ENCODE peak calls at places on chromosomes 3 and 15, in four cellular contexts. One of them, this sample, is unnamed.
A peak's percentile ranks its signal among the peaks of the same experiment; 100 is the strongest.

GRCh38 chr3:153752405-153753027 is 368.7 kb upstream of the ARHGEF26 start:
- DNase-seq in GM18507: no peak
- DNase-seq in activated naive CD8-positive, alpha-beta T cell treated with anti-CD3 and anti-CD28 coated beads, Interleukin-2, amount 50 U/mL, for 24 hours: no peak
- DNase-seq in ureter: no peak
- DNase-seq in this sample: peak; percentile 18

GRCh38 chr3:33061782-33062181 is 35.2 kb downstream of the GLB1 start:
- DNase-seq in GM18507: no peak
- DNase-seq in activated naive CD8-positive, alpha-beta T cell treated with anti-CD3 and anti-CD28 coated beads, Interleukin-2, amount 50 U/mL, for 24 hours: peak; percentile 25
- DNase-seq in ureter: no peak
- DNase-seq in this sample: peak; percentile 58

GRCh38 chr3:61236556-61236955 is 14.7 kb downstream of the FHIT start:
- DNase-seq in GM18507: peak; percentile 23
- DNase-seq in activated naive CD8-positive, alpha-beta T cell treated with anti-CD3 and anti-CD28 coated beads, Interleukin-2, amount 50 U/mL, for 24 hours: no peak
- DNase-seq in ureter: no peak
- DNase-seq in this sample: no peak

GRCh38 chr3:55532806-55533205 is 45.7 kb upstream of the WNT5A start:
- DNase-seq in GM18507: no peak
- DNase-seq in activated naive CD8-positive, alpha-beta T cell treated with anti-CD3 and anti-CD28 coated beads, Interleukin-2, amount 50 U/mL, for 24 hours: no peak
- DNase-seq in ureter: no peak
- DNase-seq in this sample: no peak

GRCh38 chr3:155872904-155873646 is 2.6 kb downstream of the GMPS start:
- DNase-seq in GM18507: no peak
- DNase-seq in activated naive CD8-positive, alpha-beta T cell treated with anti-CD3 and anti-CD28 coated beads, Interleukin-2, amount 50 U/mL, for 24 hours: no peak
- DNase-seq in ureter: no peak
- DNase-seq in this sample: no peak

GRCh38 chr3:68893600-68894239 is 38.6 kb downstream of the TAFA4 start:
- DNase-seq in GM18507: peak; percentile 2
- DNase-seq in activated naive CD8-positive, alpha-beta T cell treated with anti-CD3 and anti-CD28 coated beads, Interleukin-2, amount 50 U/mL, for 24 hours: no peak
- DNase-seq in ureter: no peak
- DNase-seq in this sample: peak; percentile 17

GRCh38 chr3:160265088-160265487 is 39.9 kb downstream of the C3orf80 start:
- DNase-seq in GM18507: no peak
- DNase-seq in activated naive CD8-positive, alpha-beta T cell treated with anti-CD3 and anti-CD28 coated beads, Interleukin-2, amount 50 U/mL, for 24 hours: no peak
- DNase-seq in ureter: no peak
- DNase-seq in this sample: no peak

GRCh38 chr3:151404316-151404715 is 19.8 kb upstream of the P2RY12 start:
- DNase-seq in GM18507: no peak
- DNase-seq in activated naive CD8-positive, alpha-beta T cell treated with anti-CD3 and anti-CD28 coated beads, Interleukin-2, amount 50 U/mL, for 24 hours: no peak
- DNase-seq in ureter: no peak
- DNase-seq in this sample: peak; percentile 30

GRCh38 chr15:54033954-54034458 is 55.8 kb downstream of the UNC13C start:
- DNase-seq in GM18507: no peak
- DNase-seq in activated naive CD8-positive, alpha-beta T cell treated with anti-CD3 and anti-CD28 coated beads, Interleukin-2, amount 50 U/mL, for 24 hours: no peak
- DNase-seq in ureter: no peak
- DNase-seq in this sample: no peak

GRCh38 chr3:159649951-159650350 is 338.7 kb upstream of the IL12A start:
- DNase-seq in GM18507: no peak
- DNase-seq in activated naive CD8-positive, alpha-beta T cell treated with anti-CD3 and anti-CD28 coated beads, Interleukin-2, amount 50 U/mL, for 24 hours: no peak
- DNase-seq in ureter: no peak
- DNase-seq in this sample: no peak

GRCh38 chr3:100160516-100160915 is 46.2 kb upstream of the FILIP1L start:
- DNase-seq in GM18507: no peak
- DNase-seq in activated naive CD8-positive, alpha-beta T cell treated with anti-CD3 and anti-CD28 coated beads, Interleukin-2, amount 50 U/mL, for 24 hours: no peak
- DNase-seq in ureter: no peak
- DNase-seq in this sample: no peak

GRCh38 chr3:15325228-15325627 is 7.2 kb downstream of the SH3BP5 start:
- DNase-seq in GM18507: no peak
- DNase-seq in activated naive CD8-positive, alpha-beta T cell treated with anti-CD3 and anti-CD28 coated beads, Interleukin-2, amount 50 U/mL, for 24 hours: no peak
- DNase-seq in ureter: no peak
- DNase-seq in this sample: peak; percentile 53

GRCh38 chr3:124845406-124845805 is 41.8 kb downstream of the ITGB5 start:
- DNase-seq in GM18507: no peak
- DNase-seq in activated naive CD8-positive, alpha-beta T cell treated with anti-CD3 and anti-CD28 coated beads, Interleukin-2, amount 50 U/mL, for 24 hours: no peak
- DNase-seq in ureter: peak; percentile 55
- DNase-seq in this sample: peak; percentile 84

GRCh38 chr3:124741027-124741426 is 10.8 kb downstream of the UMPS start:
- DNase-seq in GM18507: no peak
- DNase-seq in activated naive CD8-positive, alpha-beta T cell treated with anti-CD3 and anti-CD28 coated beads, Interleukin-2, amount 50 U/mL, for 24 hours: no peak
- DNase-seq in ureter: no peak
- DNase-seq in this sample: peak; percentile 65

GRCh38 chr3:183576487-183577107 is 21.1 kb upstream of the KLHL6 start:
- DNase-seq in GM18507: no peak
- DNase-seq in activated naive CD8-positive, alpha-beta T cell treated with anti-CD3 and anti-CD28 coated beads, Interleukin-2, amount 50 U/mL, for 24 hours: no peak
- DNase-seq in ureter: no peak
- DNase-seq in this sample: no peak

GRCh38 chr3:19173945-19174344 is 25.6 kb downstream of the KCNH8 start:
- DNase-seq in GM18507: no peak
- DNase-seq in activated naive CD8-positive, alpha-beta T cell treated with anti-CD3 and anti-CD28 coated beads, Interleukin-2, amount 50 U/mL, for 24 hours: no peak
- DNase-seq in ureter: no peak
- DNase-seq in this sample: no peak

GRCh38 chr3:102687851-102688555 is 253.2 kb downstream of the ZPLD1 start:
- DNase-seq in GM18507: no peak
- DNase-seq in activated naive CD8-positive, alpha-beta T cell treated with anti-CD3 and anti-CD28 coated beads, Interleukin-2, amount 50 U/mL, for 24 hours: no peak
- DNase-seq in ureter: no peak
- DNase-seq in this sample: no peak

GRCh38 chr3:99532246-99532645 is 106.1 kb upstream of the COL8A1 start:
- DNase-seq in GM18507: peak; percentile 1
- DNase-seq in activated naive CD8-positive, alpha-beta T cell treated with anti-CD3 and anti-CD28 coated beads, Interleukin-2, amount 50 U/mL, for 24 hours: peak; percentile 1
- DNase-seq in ureter: peak; percentile 45
- DNase-seq in this sample: peak; percentile 65

GRCh38 chr3:141680620-141681389 is 57.3 kb upstream of the RNF7 start:
- DNase-seq in GM18507: no peak
- DNase-seq in activated naive CD8-positive, alpha-beta T cell treated with anti-CD3 and anti-CD28 coated beads, Interleukin-2, amount 50 U/mL, for 24 hours: no peak
- DNase-seq in ureter: no peak
- DNase-seq in this sample: peak; percentile 29

GRCh38 chr15:48084759-48085420 is 35.9 kb upstream of the SLC24A5 start:
- DNase-seq in GM18507: no peak
- DNase-seq in activated naive CD8-positive, alpha-beta T cell treated with anti-CD3 and anti-CD28 coated beads, Interleukin-2, amount 50 U/mL, for 24 hours: no peak
- DNase-seq in ureter: no peak
- DNase-seq in this sample: no peak

GRCh38 chr3:14513566-14514322 is 26.4 kb downstream of the GRIP2 start:
- DNase-seq in GM18507: no peak
- DNase-seq in activated naive CD8-positive, alpha-beta T cell treated with anti-CD3 and anti-CD28 coated beads, Interleukin-2, amount 50 U/mL, for 24 hours: no peak
- DNase-seq in ureter: no peak
- DNase-seq in this sample: no peak

GRCh38 chr3:42122261-42123011 is 31.3 kb downstream of the TRAK1 start:
- DNase-seq in GM18507: no peak
- DNase-seq in activated naive CD8-positive, alpha-beta T cell treated with anti-CD3 and anti-CD28 coated beads, Interleukin-2, amount 50 U/mL, for 24 hours: no peak
- DNase-seq in ureter: peak; percentile 27
- DNase-seq in this sample: peak; percentile 84

GRCh38 chr3:97687734-97688133 is 76.8 kb upstream of the ARL6 start:
- DNase-seq in GM18507: no peak
- DNase-seq in activated naive CD8-positive, alpha-beta T cell treated with anti-CD3 and anti-CD28 coated beads, Interleukin-2, amount 50 U/mL, for 24 hours: no peak
- DNase-seq in ureter: no peak
- DNase-seq in this sample: no peak

GRCh38 chr15:76812381-76812780 is 92.8 kb downstream of the SCAPER start:
- DNase-seq in GM18507: no peak
- DNase-seq in activated naive CD8-positive, alpha-beta T cell treated with anti-CD3 and anti-CD28 coated beads, Interleukin-2, amount 50 U/mL, for 24 hours: no peak
- DNase-seq in ureter: no peak
- DNase-seq in this sample: no peak

GRCh38 chr15:52153900-52154895 is 37.0 kb downstream of the GNB5 start:
- DNase-seq in GM18507: no peak
- DNase-seq in activated naive CD8-positive, alpha-beta T cell treated with anti-CD3 and anti-CD28 coated beads, Interleukin-2, amount 50 U/mL, for 24 hours: no peak
- DNase-seq in ureter: no peak
- DNase-seq in this sample: no peak

This sample was measured in AG20443.